ENCODE peak calls at places on chromosomes 12 and 14, in ten cellular contexts. One of them, this sample, is unnamed.

GRCh38 chr12:50637870-50638481 is 125.9 kb upstream of the ATF1 start:
- DNase-seq in Karpas-422: peak; percentile 79
- DNase-seq in A549: peak; percentile 54
- DNase-seq in GM12865: peak; percentile 61
- DNase-seq in BJ: no peak
- DNase-seq in mesendoderm: peak; percentile 47
- DNase-seq in lower lobe of right lung: no peak
- DNase-seq in CD8-positive, alpha-beta T cell: no peak
- DNase-seq in A673: peak; percentile 72
- DNase-seq in H7: peak; percentile 33
- DNase-seq in this sample: no peak

GRCh38 chr14:38405851-38406630 is 150.1 kb upstream of the CLEC14A start:
- DNase-seq in mesendoderm: peak; percentile 74
- DNase-seq in A673: peak; percentile 74
- DNase-seq in Karpas-422: peak; percentile 51
- DNase-seq in GM12865: no peak
- DNase-seq in CD8-positive, alpha-beta T cell: no peak
- DNase-seq in lower lobe of right lung: no peak
- DNase-seq in BJ: peak; percentile 75
- DNase-seq in A549: peak; percentile 0
- DNase-seq in H7: peak; percentile 17
- DNase-seq in this sample: no peak

GRCh38 chr14:23054000-23054811 is 3.1 kb downstream of the CDH24 start:
- DNase-seq in A673: peak; percentile 54
- DNase-seq in mesendoderm: no peak
- DNase-seq in H7: peak; percentile 76
- DNase-seq in lower lobe of right lung: no peak
- DNase-seq in BJ: no peak
- DNase-seq in A549: no peak
- DNase-seq in GM12865: no peak
- DNase-seq in Karpas-422: peak; percentile 70
- DNase-seq in CD8-positive, alpha-beta T cell: peak; percentile 51
- DNase-seq in this sample: no peak

GRCh38 chr12:93183940-93184663 is 193.6 kb upstream of the NUDT4 start:
- DNase-seq in mesendoderm: no peak
- DNase-seq in BJ: no peak
- DNase-seq in A673: no peak
- DNase-seq in H7: no peak
- DNase-seq in CD8-positive, alpha-beta T cell: no peak
- DNase-seq in A549: no peak
- DNase-seq in Karpas-422: no peak
- DNase-seq in lower lobe of right lung: no peak
- DNase-seq in GM12865: peak; percentile 81
- DNase-seq in this sample: no peak

GRCh38 chr12:53328043-53328435 is 6.6 kb upstream of the AAAS start:
- DNase-seq in Karpas-422: peak; percentile 63
- DNase-seq in GM12865: no peak
- DNase-seq in CD8-positive, alpha-beta T cell: no peak
- DNase-seq in H7: peak; percentile 90
- DNase-seq in A549: no peak
- DNase-seq in mesendoderm: peak; percentile 61
- DNase-seq in lower lobe of right lung: no peak
- DNase-seq in A673: no peak
- DNase-seq in BJ: no peak
- DNase-seq in this sample: no peak

GRCh38 chr12:11978985-11979384 is 91.8 kb upstream of the BCL2L14 start:
- DNase-seq in H7: no peak
- DNase-seq in A549: no peak
- DNase-seq in mesendoderm: no peak
- DNase-seq in BJ: no peak
- DNase-seq in GM12865: no peak
- DNase-seq in A673: no peak
- DNase-seq in Karpas-422: no peak
- DNase-seq in lower lobe of right lung: no peak
- DNase-seq in CD8-positive, alpha-beta T cell: no peak
- DNase-seq in this sample: no peak

GRCh38 chr14:78836777-78837176 is 666.6 kb downstream of the NRXN3 start:
- DNase-seq in A549: peak; percentile 76
- DNase-seq in mesendoderm: peak; percentile 94
- DNase-seq in lower lobe of right lung: no peak
- DNase-seq in GM12865: peak; percentile 75
- DNase-seq in A673: peak; percentile 81
- DNase-seq in Karpas-422: peak; percentile 91
- DNase-seq in CD8-positive, alpha-beta T cell: no peak
- DNase-seq in BJ: no peak
- DNase-seq in H7: peak; percentile 31
- DNase-seq in this sample: no peak

GRCh38 chr14:95303107-95303506 is 16.6 kb downstream of the CLMN start:
- DNase-seq in CD8-positive, alpha-beta T cell: no peak
- DNase-seq in BJ: no peak
- DNase-seq in A549: no peak
- DNase-seq in mesendoderm: no peak
- DNase-seq in H7: no peak
- DNase-seq in A673: peak; percentile 41
- DNase-seq in Karpas-422: peak; percentile 93
- DNase-seq in GM12865: no peak
- DNase-seq in lower lobe of right lung: no peak
- DNase-seq in this sample: no peak

GRCh38 chr14:89665262-89665661 is 248.2 kb upstream of the FOXN3 start:
- DNase-seq in lower lobe of right lung: no peak
- DNase-seq in BJ: no peak
- DNase-seq in CD8-positive, alpha-beta T cell: no peak
- DNase-seq in H7: no peak
- DNase-seq in Karpas-422: no peak
- DNase-seq in mesendoderm: no peak
- DNase-seq in A549: no peak
- DNase-seq in GM12865: no peak
- DNase-seq in A673: no peak
- DNase-seq in this sample: no peak

GRCh38 chr14:99119554-99119953 is 152.4 kb downstream of the BCL11B start:
- DNase-seq in H7: no peak
- DNase-seq in A549: no peak
- DNase-seq in CD8-positive, alpha-beta T cell: no peak
- DNase-seq in GM12865: no peak
- DNase-seq in lower lobe of right lung: no peak
- DNase-seq in Karpas-422: no peak
- DNase-seq in mesendoderm: no peak
- DNase-seq in BJ: no peak
- DNase-seq in A673: no peak
- DNase-seq in this sample: no peak

GRCh38 chr12:82210882-82211281 is 147.3 kb downstream of the CCDC59 start:
- DNase-seq in mesendoderm: no peak
- DNase-seq in CD8-positive, alpha-beta T cell: no peak
- DNase-seq in BJ: no peak
- DNase-seq in lower lobe of right lung: no peak
- DNase-seq in A673: no peak
- DNase-seq in GM12865: no peak
- DNase-seq in H7: no peak
- DNase-seq in A549: no peak
- DNase-seq in Karpas-422: no peak
- DNase-seq in this sample: no peak

GRCh38 chr12:64273527-64274403 is 51.7 kb upstream of the KICS2 start:
- DNase-seq in H7: peak; percentile 57
- DNase-seq in GM12865: peak; percentile 70
- DNase-seq in A549: peak; percentile 51
- DNase-seq in A673: peak; percentile 49
- DNase-seq in mesendoderm: peak; percentile 83
- DNase-seq in CD8-positive, alpha-beta T cell: no peak
- DNase-seq in BJ: no peak
- DNase-seq in Karpas-422: peak; percentile 59
- DNase-seq in lower lobe of right lung: no peak
- DNase-seq in this sample: no peak

GRCh38 chr14:31990183-31990862 is 86.8 kb upstream of the ARHGAP5 start:
- DNase-seq in BJ: no peak
- DNase-seq in Karpas-422: no peak
- DNase-seq in mesendoderm: peak; percentile 37
- DNase-seq in lower lobe of right lung: no peak
- DNase-seq in A673: peak; percentile 14
- DNase-seq in GM12865: no peak
- DNase-seq in A549: no peak
- DNase-seq in CD8-positive, alpha-beta T cell: no peak
- DNase-seq in H7: no peak
- DNase-seq in this sample: no peak

GRCh38 chr14:95440951-95441350 is 75.5 kb downstream of the SYNE3 start:
- DNase-seq in Karpas-422: no peak
- DNase-seq in H7: peak; percentile 68
- DNase-seq in A549: no peak
- DNase-seq in CD8-positive, alpha-beta T cell: no peak
- DNase-seq in GM12865: no peak
- DNase-seq in A673: no peak
- DNase-seq in mesendoderm: peak; percentile 88
- DNase-seq in lower lobe of right lung: no peak
- DNase-seq in BJ: no peak
- DNase-seq in this sample: no peak

DNA sequence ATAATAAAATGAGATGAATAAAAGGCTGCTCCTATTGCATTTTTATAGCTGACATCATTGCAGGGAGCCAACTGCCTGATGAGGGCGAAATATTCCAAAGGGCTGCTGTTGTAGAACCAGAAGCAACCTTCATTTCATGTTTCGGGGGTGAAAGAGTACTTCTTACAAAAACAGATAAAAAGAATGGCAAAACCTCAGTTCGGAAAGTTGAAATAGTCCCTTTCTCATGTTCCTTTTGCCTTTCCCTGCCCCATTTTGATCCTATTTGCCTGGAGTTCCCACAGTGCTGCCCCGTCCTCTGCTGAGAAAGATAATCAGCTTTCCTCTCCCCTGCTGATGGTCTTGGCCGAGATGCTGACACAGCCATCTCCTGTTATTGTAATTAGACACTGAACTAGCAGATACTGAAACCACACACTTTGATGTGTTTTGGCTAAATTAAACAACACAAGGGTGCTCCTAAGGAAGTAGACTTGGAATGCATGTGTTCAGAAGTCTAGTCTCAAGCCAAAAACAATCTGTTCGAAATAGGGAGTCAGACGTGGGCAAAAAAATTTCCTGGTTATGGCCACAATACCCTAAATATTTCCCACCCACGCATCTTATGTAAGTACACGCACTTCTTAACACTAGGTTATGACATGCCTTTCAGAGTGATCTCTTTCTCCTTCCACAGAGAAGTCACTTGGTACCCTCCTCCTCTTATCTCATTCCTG is 117.2 kb downstream of the PPM1H start:
- DNase-seq in GM12865: no peak
- DNase-seq in H7: peak; percentile 42
- DNase-seq in BJ: no peak
- DNase-seq in mesendoderm: peak; percentile 56
- DNase-seq in Karpas-422: no peak
- DNase-seq in A673: peak; percentile 79
- DNase-seq in A549: no peak
- DNase-seq in lower lobe of right lung: no peak
- DNase-seq in CD8-positive, alpha-beta T cell: no peak
- DNase-seq in this sample: no peak
- H3K4me3 ChIP-seq in GM12865: no peak overlapping the region
- H3K4me3 ChIP-seq in H7: no peak overlapping the region
- H3K4me3 ChIP-seq in BJ: no peak overlapping the region
- H3K4me3 ChIP-seq in mesendoderm: no peak overlapping the region
- H3K4me3 ChIP-seq in Karpas-422: no peak overlapping the region
- H3K4me3 ChIP-seq in A673: no peak overlapping the region
- H3K4me3 ChIP-seq in A549: no peak overlapping the region
- H3K4me3 ChIP-seq in lower lobe of right lung: peak overlapping the region; percentile 16
- H3K4me3 ChIP-seq in CD8-positive, alpha-beta T cell: no peak overlapping the region
- H3K4me3 ChIP-seq in this sample: no peak overlapping the region

GRCh38 chr12:27217590-27217989 is 26.5 kb upstream of the STK38L start:
- DNase-seq in H7: no peak
- DNase-seq in BJ: no peak
- DNase-seq in mesendoderm: no peak
- DNase-seq in A673: no peak
- DNase-seq in Karpas-422: no peak
- DNase-seq in lower lobe of right lung: no peak
- DNase-seq in A549: no peak
- DNase-seq in GM12865: no peak
- DNase-seq in CD8-positive, alpha-beta T cell: no peak
- DNase-seq in this sample: no peak
- H3K4me3 ChIP-seq in H7: no peak overlapping the region
- H3K4me3 ChIP-seq in BJ: no peak overlapping the region
- H3K4me3 ChIP-seq in mesendoderm: no peak overlapping the region
- H3K4me3 ChIP-seq in A673: no peak overlapping the region
- H3K4me3 ChIP-seq in Karpas-422: no peak overlapping the region
- H3K4me3 ChIP-seq in lower lobe of right lung: no peak overlapping the region
- H3K4me3 ChIP-seq in A549: no peak overlapping the region
- H3K4me3 ChIP-seq in GM12865: no peak overlapping the region
- H3K4me3 ChIP-seq in CD8-positive, alpha-beta T cell: no peak overlapping the region
- H3K4me3 ChIP-seq in this sample: no peak overlapping the region

GRCh38 chr12:26195250-26195640 is at the start of gene SSPN:
- DNase-seq in lower lobe of right lung: peak; percentile 64
- DNase-seq in H7: peak; percentile 57
- DNase-seq in GM12865: peak; percentile 21
- DNase-seq in BJ: peak; percentile 8
- DNase-seq in A673: peak; percentile 79
- DNase-seq in mesendoderm: no peak
- DNase-seq in A549: peak; percentile 33
- DNase-seq in Karpas-422: no peak
- DNase-seq in CD8-positive, alpha-beta T cell: no peak
- DNase-seq in this sample: peak; percentile 83

GRCh38 chr12:26195641-26196423 is 459 bp downstream of the SSPN start:
- DNase-seq in lower lobe of right lung: peak; percentile 64
- DNase-seq in H7: peak; percentile 70
- DNase-seq in GM12865: peak; percentile 3
- DNase-seq in Karpas-422: no peak
- DNase-seq in BJ: peak; percentile 10
- DNase-seq in A673: peak; percentile 53
- DNase-seq in CD8-positive, alpha-beta T cell: no peak
- DNase-seq in A549: peak; percentile 43
- DNase-seq in mesendoderm: peak; percentile 61
- DNase-seq in this sample: peak; percentile 80

GRCh38 chr12:26197832-26198231 is 2.5 kb downstream of the SSPN start:
- DNase-seq in A673: no peak
- DNase-seq in mesendoderm: no peak
- DNase-seq in H7: no peak
- DNase-seq in GM12865: no peak
- DNase-seq in lower lobe of right lung: no peak
- DNase-seq in A549: no peak
- DNase-seq in Karpas-422: no peak
- DNase-seq in BJ: no peak
- DNase-seq in CD8-positive, alpha-beta T cell: no peak
- DNase-seq in this sample: no peak

GRCh38 chr12:26198742-26199141 is 3.4 kb downstream of the SSPN start:
- DNase-seq in GM12865: no peak
- DNase-seq in H7: no peak
- DNase-seq in CD8-positive, alpha-beta T cell: no peak
- DNase-seq in Karpas-422: no peak
- DNase-seq in lower lobe of right lung: no peak
- DNase-seq in mesendoderm: no peak
- DNase-seq in BJ: peak; percentile 13
- DNase-seq in A549: no peak
- DNase-seq in A673: no peak
- DNase-seq in this sample: no peak

GRCh38 chr12:26196424-26196722 is 1.0 kb downstream of the SSPN start:
- DNase-seq in A673: no peak
- DNase-seq in lower lobe of right lung: no peak
- DNase-seq in H7: no peak
- DNase-seq in mesendoderm: no peak
- DNase-seq in Karpas-422: no peak
- DNase-seq in BJ: no peak
- DNase-seq in CD8-positive, alpha-beta T cell: no peak
- DNase-seq in A549: no peak
- DNase-seq in GM12865: no peak
- DNase-seq in this sample: no peak
- H3K4me3 ChIP-seq in A673: peak overlapping the region; percentile 46
- H3K4me3 ChIP-seq in lower lobe of right lung: peak overlapping the region; percentile 64
- H3K4me3 ChIP-seq in H7: no peak overlapping the region
- H3K4me3 ChIP-seq in mesendoderm: no peak overlapping the region
- H3K4me3 ChIP-seq in Karpas-422: no peak overlapping the region
- H3K4me3 ChIP-seq in BJ: peak overlapping the region; percentile 58
- H3K4me3 ChIP-seq in CD8-positive, alpha-beta T cell: no peak overlapping the region
- H3K4me3 ChIP-seq in A549: peak overlapping the region; percentile 56
- H3K4me3 ChIP-seq in GM12865: no peak overlapping the region
- H3K4me3 ChIP-seq in this sample: peak overlapping the region; percentile 46

GRCh38 chr12:89346741-89347324 is 5.5 kb downstream of the DUSP6 start:
- DNase-seq in A549: no peak
- DNase-seq in BJ: no peak
- DNase-seq in Karpas-422: peak; percentile 78
- DNase-seq in H7: no peak
- DNase-seq in A673: peak; percentile 97
- DNase-seq in mesendoderm: peak; percentile 70
- DNase-seq in GM12865: no peak
- DNase-seq in CD8-positive, alpha-beta T cell: no peak
- DNase-seq in lower lobe of right lung: no peak
- DNase-seq in this sample: no peak
- H3K4me3 ChIP-seq in A549: no peak overlapping the region
- H3K4me3 ChIP-seq in BJ: no peak overlapping the region
- H3K4me3 ChIP-seq in Karpas-422: peak overlapping the region; percentile 49
- H3K4me3 ChIP-seq in H7: no peak overlapping the region
- H3K4me3 ChIP-seq in A673: peak overlapping the region; percentile 68
- H3K4me3 ChIP-seq in mesendoderm: no peak overlapping the region
- H3K4me3 ChIP-seq in GM12865: no peak overlapping the region
- H3K4me3 ChIP-seq in CD8-positive, alpha-beta T cell: no peak overlapping the region
- H3K4me3 ChIP-seq in lower lobe of right lung: peak overlapping the region; percentile 89
- H3K4me3 ChIP-seq in this sample: peak overlapping the region; percentile 76

This sample was measured in left lung.